ENCODE peak calls at places on chromosome 21, in nine cellular contexts. One of them, this sample, is unnamed.

GRCh38 chr21:32920474-32920873 is 105.3 kb upstream of the OLIG2 start:
- DNase-seq in naive thymus-derived CD8-positive, alpha-beta T cell: no peak
- DNase-seq in fibroblast of the conjunctiva: no peak
- DNase-seq in central memory CD4-positive, alpha-beta T cell: no peak
- DNase-seq in CD14-positive monocyte: no peak
- DNase-seq in bronchial epithelial cell: no peak
- DNase-seq in ACHN: no peak
- DNase-seq in cardiac muscle cell: no peak
- DNase-seq in NCI-H1105: no peak
- DNase-seq in this sample: no peak

GRCh38 chr21:40356644-40357043 is 489.4 kb downstream of the PCP4 start:
- DNase-seq in NCI-H1105: no peak
- DNase-seq in CD14-positive monocyte: no peak
- DNase-seq in ACHN: no peak
- DNase-seq in bronchial epithelial cell: no peak
- DNase-seq in central memory CD4-positive, alpha-beta T cell: no peak
- DNase-seq in naive thymus-derived CD8-positive, alpha-beta T cell: no peak
- DNase-seq in fibroblast of the conjunctiva: no peak
- DNase-seq in cardiac muscle cell: no peak
- DNase-seq in this sample: no peak

GRCh38 chr21:45550552-45551210 is 8.4 kb upstream of the SLC19A1 start:
- DNase-seq in ACHN: no peak
- DNase-seq in NCI-H1105: no peak
- DNase-seq in cardiac muscle cell: peak
- DNase-seq in fibroblast of the conjunctiva: no peak
- DNase-seq in CD14-positive monocyte: peak
- DNase-seq in central memory CD4-positive, alpha-beta T cell: peak
- DNase-seq in bronchial epithelial cell: no peak
- DNase-seq in naive thymus-derived CD8-positive, alpha-beta T cell: peak
- DNase-seq in this sample: no peak

GRCh38 chr21:21163904-21164303 is 165.7 kb downstream of the NCAM2 start:
- DNase-seq in bronchial epithelial cell: peak
- DNase-seq in CD14-positive monocyte: no peak
- DNase-seq in central memory CD4-positive, alpha-beta T cell: peak
- DNase-seq in cardiac muscle cell: peak
- DNase-seq in fibroblast of the conjunctiva: peak
- DNase-seq in naive thymus-derived CD8-positive, alpha-beta T cell: peak
- DNase-seq in ACHN: peak
- DNase-seq in NCI-H1105: peak
- DNase-seq in this sample: peak

GRCh38 chr21:35382696-35383095 is 333.6 kb upstream of the RUNX1 start:
- DNase-seq in CD14-positive monocyte: no peak
- DNase-seq in ACHN: no peak
- DNase-seq in central memory CD4-positive, alpha-beta T cell: no peak
- DNase-seq in naive thymus-derived CD8-positive, alpha-beta T cell: no peak
- DNase-seq in NCI-H1105: no peak
- DNase-seq in bronchial epithelial cell: no peak
- DNase-seq in fibroblast of the conjunctiva: no peak
- DNase-seq in cardiac muscle cell: no peak
- DNase-seq in this sample: no peak

GRCh38 chr21:44453120-44453519 is 2.2 kb upstream of the LRRC3 start:
- DNase-seq in cardiac muscle cell: no peak
- DNase-seq in CD14-positive monocyte: no peak
- DNase-seq in naive thymus-derived CD8-positive, alpha-beta T cell: no peak
- DNase-seq in central memory CD4-positive, alpha-beta T cell: no peak
- DNase-seq in fibroblast of the conjunctiva: no peak
- DNase-seq in bronchial epithelial cell: no peak
- DNase-seq in ACHN: no peak
- DNase-seq in NCI-H1105: no peak
- DNase-seq in this sample: no peak

GRCh38 chr21:36689324-36689723 is 9.6 kb upstream of the SIM2 start:
- DNase-seq in bronchial epithelial cell: no peak
- DNase-seq in CD14-positive monocyte: no peak
- DNase-seq in ACHN: no peak
- DNase-seq in cardiac muscle cell: no peak
- DNase-seq in naive thymus-derived CD8-positive, alpha-beta T cell: no peak
- DNase-seq in fibroblast of the conjunctiva: no peak
- DNase-seq in NCI-H1105: no peak
- DNase-seq in central memory CD4-positive, alpha-beta T cell: no peak
- DNase-seq in this sample: no peak

GRCh38 chr21:24023936-24024335 is 1583.3 kb downstream of the MRPL39 start:
- DNase-seq in fibroblast of the conjunctiva: no peak
- DNase-seq in NCI-H1105: peak
- DNase-seq in bronchial epithelial cell: no peak
- DNase-seq in central memory CD4-positive, alpha-beta T cell: no peak
- DNase-seq in CD14-positive monocyte: no peak
- DNase-seq in ACHN: no peak
- DNase-seq in naive thymus-derived CD8-positive, alpha-beta T cell: no peak
- DNase-seq in cardiac muscle cell: no peak
- DNase-seq in this sample: no peak

GRCh38 chr21:45590246-45590725 is 48.0 kb upstream of the SLC19A1 start:
- DNase-seq in naive thymus-derived CD8-positive, alpha-beta T cell: no peak
- DNase-seq in central memory CD4-positive, alpha-beta T cell: peak
- DNase-seq in bronchial epithelial cell: no peak
- DNase-seq in cardiac muscle cell: peak
- DNase-seq in NCI-H1105: no peak
- DNase-seq in ACHN: no peak
- DNase-seq in fibroblast of the conjunctiva: peak
- DNase-seq in CD14-positive monocyte: peak
- DNase-seq in this sample: peak

GRCh38 chr21:14877581-14878228 is 187.1 kb downstream of the NRIP1 start:
- DNase-seq in cardiac muscle cell: peak
- DNase-seq in fibroblast of the conjunctiva: no peak
- DNase-seq in bronchial epithelial cell: peak
- DNase-seq in CD14-positive monocyte: peak
- DNase-seq in naive thymus-derived CD8-positive, alpha-beta T cell: no peak
- DNase-seq in ACHN: peak
- DNase-seq in NCI-H1105: no peak
- DNase-seq in central memory CD4-positive, alpha-beta T cell: no peak
- DNase-seq in this sample: no peak

GRCh38 chr21:46255758-46256337 is 27.3 kb upstream of the LSS start:
- DNase-seq in bronchial epithelial cell: no peak
- DNase-seq in central memory CD4-positive, alpha-beta T cell: no peak
- DNase-seq in cardiac muscle cell: no peak
- DNase-seq in CD14-positive monocyte: no peak
- DNase-seq in fibroblast of the conjunctiva: no peak
- DNase-seq in ACHN: no peak
- DNase-seq in NCI-H1105: no peak
- DNase-seq in naive thymus-derived CD8-positive, alpha-beta T cell: no peak
- DNase-seq in this sample: no peak

GRCh38 chr21:26849428-26850115 is 4.4 kb upstream of the ADAMTS1 start:
- DNase-seq in NCI-H1105: no peak
- DNase-seq in ACHN: peak
- DNase-seq in central memory CD4-positive, alpha-beta T cell: peak
- DNase-seq in fibroblast of the conjunctiva: no peak
- DNase-seq in bronchial epithelial cell: peak
- DNase-seq in cardiac muscle cell: peak
- DNase-seq in CD14-positive monocyte: no peak
- DNase-seq in naive thymus-derived CD8-positive, alpha-beta T cell: no peak
- DNase-seq in this sample: no peak

GRCh38 chr21:16773206-16773605 is 739.6 kb upstream of the CXADR start:
- DNase-seq in CD14-positive monocyte: no peak
- DNase-seq in central memory CD4-positive, alpha-beta T cell: no peak
- DNase-seq in ACHN: peak
- DNase-seq in cardiac muscle cell: peak
- DNase-seq in bronchial epithelial cell: peak
- DNase-seq in fibroblast of the conjunctiva: no peak
- DNase-seq in NCI-H1105: no peak
- DNase-seq in naive thymus-derived CD8-positive, alpha-beta T cell: no peak
- DNase-seq in this sample: no peak

GRCh38 chr21:46431448-46431847 is 27.2 kb upstream of the DIP2A start:
- DNase-seq in bronchial epithelial cell: no peak
- DNase-seq in fibroblast of the conjunctiva: no peak
- DNase-seq in NCI-H1105: no peak
- DNase-seq in naive thymus-derived CD8-positive, alpha-beta T cell: no peak
- DNase-seq in CD14-positive monocyte: no peak
- DNase-seq in cardiac muscle cell: no peak
- DNase-seq in ACHN: no peak
- DNase-seq in central memory CD4-positive, alpha-beta T cell: no peak
- DNase-seq in this sample: no peak

GRCh38 chr21:45259206-45259795 is 28.4 kb downstream of the POFUT2 start:
- DNase-seq in naive thymus-derived CD8-positive, alpha-beta T cell: no peak
- DNase-seq in cardiac muscle cell: peak
- DNase-seq in fibroblast of the conjunctiva: no peak
- DNase-seq in NCI-H1105: no peak
- DNase-seq in ACHN: no peak
- DNase-seq in bronchial epithelial cell: no peak
- DNase-seq in CD14-positive monocyte: no peak
- DNase-seq in central memory CD4-positive, alpha-beta T cell: no peak
- DNase-seq in this sample: no peak

GRCh38 chr21:30058928-30059327 is 107.7 kb downstream of the CLDN17 start:
- DNase-seq in bronchial epithelial cell: peak
- DNase-seq in ACHN: no peak
- DNase-seq in naive thymus-derived CD8-positive, alpha-beta T cell: no peak
- DNase-seq in NCI-H1105: no peak
- DNase-seq in CD14-positive monocyte: no peak
- DNase-seq in central memory CD4-positive, alpha-beta T cell: no peak
- DNase-seq in cardiac muscle cell: no peak
- DNase-seq in fibroblast of the conjunctiva: no peak
- DNase-seq in this sample: no peak

GRCh38 chr21:22892757-22893156 is 1894.5 kb downstream of the NCAM2 start:
- DNase-seq in fibroblast of the conjunctiva: no peak
- DNase-seq in NCI-H1105: no peak
- DNase-seq in ACHN: no peak
- DNase-seq in CD14-positive monocyte: no peak
- DNase-seq in central memory CD4-positive, alpha-beta T cell: no peak
- DNase-seq in naive thymus-derived CD8-positive, alpha-beta T cell: no peak
- DNase-seq in cardiac muscle cell: no peak
- DNase-seq in bronchial epithelial cell: no peak
- DNase-seq in this sample: no peak

GRCh38 chr21:35145626-35146236 is 96.6 kb upstream of the RUNX1 start:
- DNase-seq in fibroblast of the conjunctiva: no peak
- DNase-seq in NCI-H1105: peak
- DNase-seq in CD14-positive monocyte: no peak
- DNase-seq in naive thymus-derived CD8-positive, alpha-beta T cell: no peak
- DNase-seq in central memory CD4-positive, alpha-beta T cell: no peak
- DNase-seq in cardiac muscle cell: no peak
- DNase-seq in bronchial epithelial cell: peak
- DNase-seq in ACHN: no peak
- DNase-seq in this sample: no peak

GRCh38 chr21:41183575-41183974 is 15.6 kb downstream of the BACE2 start:
- DNase-seq in naive thymus-derived CD8-positive, alpha-beta T cell: no peak
- DNase-seq in NCI-H1105: no peak
- DNase-seq in fibroblast of the conjunctiva: no peak
- DNase-seq in ACHN: no peak
- DNase-seq in bronchial epithelial cell: no peak
- DNase-seq in cardiac muscle cell: peak
- DNase-seq in CD14-positive monocyte: no peak
- DNase-seq in central memory CD4-positive, alpha-beta T cell: no peak
- DNase-seq in this sample: no peak

GRCh38 chr21:42098957-42099547 is 27.9 kb downstream of the UMODL1 start:
- DNase-seq in naive thymus-derived CD8-positive, alpha-beta T cell: no peak
- DNase-seq in bronchial epithelial cell: no peak
- DNase-seq in NCI-H1105: no peak
- DNase-seq in cardiac muscle cell: no peak
- DNase-seq in fibroblast of the conjunctiva: no peak
- DNase-seq in ACHN: no peak
- DNase-seq in CD14-positive monocyte: no peak
- DNase-seq in central memory CD4-positive, alpha-beta T cell: no peak
- DNase-seq in this sample: no peak

GRCh38 chr21:33549848-33550771 is 7.3 kb downstream of the SON start:
- DNase-seq in ACHN: no peak
- DNase-seq in fibroblast of the conjunctiva: no peak
- DNase-seq in CD14-positive monocyte: no peak
- DNase-seq in cardiac muscle cell: no peak
- DNase-seq in bronchial epithelial cell: no peak
- DNase-seq in naive thymus-derived CD8-positive, alpha-beta T cell: no peak
- DNase-seq in central memory CD4-positive, alpha-beta T cell: no peak
- DNase-seq in NCI-H1105: no peak
- DNase-seq in this sample: no peak

GRCh38 chr21:17732306-17732705 is 86.8 kb downstream of the C21orf91 start:
- DNase-seq in bronchial epithelial cell: no peak
- DNase-seq in naive thymus-derived CD8-positive, alpha-beta T cell: no peak
- DNase-seq in fibroblast of the conjunctiva: no peak
- DNase-seq in cardiac muscle cell: no peak
- DNase-seq in ACHN: no peak
- DNase-seq in central memory CD4-positive, alpha-beta T cell: no peak
- DNase-seq in CD14-positive monocyte: no peak
- DNase-seq in NCI-H1105: peak
- DNase-seq in this sample: no peak

GRCh38 chr21:45443595-45444181 is 38.7 kb downstream of the COL18A1 start:
- DNase-seq in ACHN: no peak
- DNase-seq in cardiac muscle cell: no peak
- DNase-seq in bronchial epithelial cell: no peak
- DNase-seq in NCI-H1105: no peak
- DNase-seq in naive thymus-derived CD8-positive, alpha-beta T cell: no peak
- DNase-seq in central memory CD4-positive, alpha-beta T cell: no peak
- DNase-seq in fibroblast of the conjunctiva: no peak
- DNase-seq in CD14-positive monocyte: no peak
- DNase-seq in this sample: no peak

GRCh38 chr21:41130883-41131282 is 37.1 kb upstream of the BACE2 start:
- DNase-seq in central memory CD4-positive, alpha-beta T cell: no peak
- DNase-seq in fibroblast of the conjunctiva: no peak
- DNase-seq in CD14-positive monocyte: no peak
- DNase-seq in naive thymus-derived CD8-positive, alpha-beta T cell: no peak
- DNase-seq in bronchial epithelial cell: no peak
- DNase-seq in ACHN: no peak
- DNase-seq in cardiac muscle cell: no peak
- DNase-seq in NCI-H1105: no peak
- DNase-seq in this sample: no peak

GRCh38 chr21:45823100-45823681 is 158.4 kb upstream of the COL6A1 start:
- DNase-seq in naive thymus-derived CD8-positive, alpha-beta T cell: no peak
- DNase-seq in central memory CD4-positive, alpha-beta T cell: no peak
- DNase-seq in fibroblast of the conjunctiva: no peak
- DNase-seq in CD14-positive monocyte: no peak
- DNase-seq in cardiac muscle cell: no peak
- DNase-seq in NCI-H1105: no peak
- DNase-seq in bronchial epithelial cell: no peak
- DNase-seq in ACHN: no peak
- DNase-seq in this sample: no peak

GRCh38 chr21:36166705-36167104 is 10.1 kb downstream of the DOP1B start:
- DNase-seq in ACHN: no peak
- DNase-seq in NCI-H1105: no peak
- DNase-seq in CD14-positive monocyte: no peak
- DNase-seq in central memory CD4-positive, alpha-beta T cell: no peak
- DNase-seq in naive thymus-derived CD8-positive, alpha-beta T cell: no peak
- DNase-seq in bronchial epithelial cell: no peak
- DNase-seq in cardiac muscle cell: no peak
- DNase-seq in fibroblast of the conjunctiva: no peak
- DNase-seq in this sample: no peak

GRCh38 chr21:17925900-17926299 is 106.7 kb upstream of the C21orf91 start:
- DNase-seq in cardiac muscle cell: peak
- DNase-seq in naive thymus-derived CD8-positive, alpha-beta T cell: no peak
- DNase-seq in fibroblast of the conjunctiva: no peak
- DNase-seq in central memory CD4-positive, alpha-beta T cell: no peak
- DNase-seq in CD14-positive monocyte: no peak
- DNase-seq in ACHN: peak
- DNase-seq in bronchial epithelial cell: peak
- DNase-seq in NCI-H1105: peak
- DNase-seq in this sample: no peak

GRCh38 chr21:46329796-46330195 is 5.8 kb downstream of the PCNT start:
- DNase-seq in CD14-positive monocyte: no peak
- DNase-seq in fibroblast of the conjunctiva: no peak
- DNase-seq in bronchial epithelial cell: no peak
- DNase-seq in NCI-H1105: no peak
- DNase-seq in ACHN: no peak
- DNase-seq in naive thymus-derived CD8-positive, alpha-beta T cell: no peak
- DNase-seq in cardiac muscle cell: no peak
- DNase-seq in central memory CD4-positive, alpha-beta T cell: no peak
- DNase-seq in this sample: no peak

GRCh38 chr21:46515109-46515508 is 56.4 kb downstream of the DIP2A start:
- DNase-seq in fibroblast of the conjunctiva: peak
- DNase-seq in CD14-positive monocyte: no peak
- DNase-seq in naive thymus-derived CD8-positive, alpha-beta T cell: no peak
- DNase-seq in bronchial epithelial cell: peak
- DNase-seq in cardiac muscle cell: peak
- DNase-seq in ACHN: no peak
- DNase-seq in central memory CD4-positive, alpha-beta T cell: peak
- DNase-seq in NCI-H1105: no peak
- DNase-seq in this sample: no peak

GRCh38 chr21:35470522-35470921 is 421.4 kb upstream of the RUNX1 start:
- DNase-seq in ACHN: no peak
- DNase-seq in cardiac muscle cell: no peak
- DNase-seq in CD14-positive monocyte: no peak
- DNase-seq in NCI-H1105: no peak
- DNase-seq in central memory CD4-positive, alpha-beta T cell: no peak
- DNase-seq in naive thymus-derived CD8-positive, alpha-beta T cell: no peak
- DNase-seq in fibroblast of the conjunctiva: no peak
- DNase-seq in bronchial epithelial cell: no peak
- DNase-seq in this sample: no peak

This sample was measured in HEK293T.